ENCODE peak calls at places on chromosomes 11 and 22, in ten cellular contexts. D is SK-N-MC; G is prostate gland; P is tibial nerve; Z is left ventricle myocardium inferior; C is CD4-positive, CD25-positive, alpha-beta regulatory T cell; R is A549; N is right atrium auricular region; T is cardiac muscle cell; W is psoas muscle. Y is an unnamed sample. For H3K9me3, the result is how much of the 10 kb centered on the place peaks cover.

GRCh38 chr22:37808294-37808657 is 542 bp downstream of the GCAT start:
- DNase-seq in D (no peak), G (no peak), P (no peak), Z (no peak), C (no peak), R (no peak), N (no peak), T (no peak), W (no peak), Y (no peak)

GRCh38 chr22:43886231-43886630 is 5.6 kb downstream of the PNPLA5 start:
- DNase-seq in D (no peak), G (no peak), P (no peak), Z (no peak), C (no peak), R (no peak), N (no peak), T (no peak), W (no peak), Y (no peak)

GRCh38 chr11:63599211-63600122 is 14.8 kb downstream of the PLAAT3 start:
- DNase-seq in D (no peak), G (no peak), P (no peak), Z (no peak), C (no peak), R (peak), N (no peak), T (no peak), W (no peak), Y (peak)

GRCh38 chr11:101584129-101584515 is 315 bp upstream of the TRPC6 start:
- DNase-seq in D (no peak), G (no peak), P (no peak), Z (no peak), C (no peak), R (no peak), N (no peak), T (no peak), W (no peak), Y (no peak)

GRCh38 chr11:34379081-34379480 is 21.3 kb upstream of the ABTB2 start:
- DNase-seq in D (no peak), G (no peak), P (no peak), Z (no peak), C (no peak), R (no peak), N (no peak), T (no peak), W (no peak), Y (no peak)

GRCh38 chr11:110907629-110908028 is 195.4 kb upstream of the ARHGAP20 start:
- DNase-seq in D (peak), G (peak), P (no peak), Z (no peak), C (no peak), R (no peak), N (no peak), T (no peak), W (no peak), Y (no peak)

GRCh38 chr11:82843057-82843795 is 57.0 kb downstream of the PRCP start:
- DNase-seq in D (no peak), G (no peak), P (no peak), Z (no peak), C (no peak), R (no peak), N (no peak), T (no peak), W (no peak), Y (peak)

GRCh38 chr11:69348414-69349235 is 54.7 kb downstream of the MYEOV start:
- DNase-seq in D (no peak), G (no peak), P (no peak), Z (no peak), C (no peak), R (no peak), N (peak), T (no peak), W (no peak), Y (no peak)

GRCh38 chr22:44033689-44034088 is 9.6 kb downstream of the PARVB start:
- DNase-seq in D (no peak), G (no peak), P (no peak), Z (no peak), C (no peak), R (no peak), N (no peak), T (peak), W (peak), Y (no peak)

GRCh38 chr11:79959318-79959717 is 518.5 kb upstream of the TENM4 start:
- DNase-seq in D (no peak), G (no peak), P (no peak), Z (no peak), C (no peak), R (no peak), N (no peak), T (no peak), W (no peak), Y (no peak)

GRCh38 chr11:6611092-6612007 is 666 bp downstream of the TAF10 start:
- DNase-seq in D (no peak), G (no peak), P (no peak), Z (peak), C (no peak), R (no peak), N (no peak), T (no peak), W (peak), Y (no peak)

GRCh38 chr11:35847473-35847872 is 96.4 kb upstream of the LDLRAD3 start:
- DNase-seq in D (no peak), G (no peak), P (no peak), Z (no peak), C (no peak), R (no peak), N (no peak), T (no peak), W (no peak), Y (no peak)

GRCh38 chr11:109320595-109320994 is 101.4 kb upstream of the C11orf87 start:
- DNase-seq in D (no peak), G (no peak), P (no peak), Z (no peak), C (no peak), R (no peak), N (no peak), T (no peak), W (no peak), Y (no peak)

GRCh38 chr22:37244114-37244921 is at the start of gene RAC2:
- DNase-seq in D (no peak), G (no peak), P (no peak), Z (peak), C (peak), R (no peak), N (peak), T (peak), W (peak), Y (no peak)

GRCh38 chr11:67349927-67350465 is 3.4 kb downstream of the POLD4 start:
- DNase-seq in D (no peak), G (no peak), P (no peak), Z (no peak), C (no peak), R (no peak), N (no peak), T (no peak), W (no peak), Y (no peak)

GRCh38 chr11:120306519-120307242 is 18.4 kb upstream of the TLCD5 start:
- DNase-seq in D (no peak), G (no peak), P (no peak), Z (no peak), C (no peak), R (peak), N (no peak), T (no peak), W (no peak), Y (peak)

GRCh38 chr11:24311974-24312373 is 184.9 kb upstream of the LUZP2 start:
- DNase-seq in D (no peak), G (no peak), P (no peak), Z (no peak), C (no peak), R (no peak), N (no peak), T (no peak), W (no peak), Y (no peak)

GRCh38 chr11:41039592-41039991 is 419.9 kb downstream of the LRRC4C start:
- DNase-seq in D (no peak), G (no peak), P (no peak), Z (no peak), C (no peak), R (no peak), N (no peak), T (no peak), W (no peak), Y (no peak)
- H3K9me3 ChIP-seq in D (under half), G (under half), P (under half), Z (under half), C (under half), R (under half), N (under half), T (under half), W (under half), Y (under half)

GRCh38 chr11:60610702-60611101 is 88.7 kb upstream of the MS4A8 start:
- DNase-seq in D (no peak), G (no peak), P (no peak), Z (no peak), C (no peak), R (no peak), N (no peak), T (no peak), W (no peak), Y (no peak)

GRCh38 chr11:60609632-60610031 is 89.8 kb upstream of the MS4A8 start:
- DNase-seq in D (no peak), G (no peak), P (no peak), Z (no peak), C (no peak), R (no peak), N (no peak), T (no peak), W (no peak), Y (no peak)

GRCh38 chr11:60615497-60615896 is 83.9 kb upstream of the MS4A8 start:
- DNase-seq in D (no peak), G (no peak), P (no peak), Z (no peak), C (no peak), R (no peak), N (no peak), T (no peak), W (no peak), Y (no peak)
- H3K27ac ChIP-seq in D (no peak), G (no peak), P (no peak), Z (no peak), C (no peak), R (no peak), N (no peak), T (no peak), W (no peak), Y (no peak)

GRCh38 chr22:30664798-30665197 is 2.9 kb downstream of the DUSP18 start:
- DNase-seq in D (no peak), G (no peak), P (no peak), Z (no peak), C (no peak), R (no peak), N (no peak), T (no peak), W (no peak), Y (no peak)
- H3K9me3 ChIP-seq in D (under half), G (under half), P (under half), Z (under half), C (under half), R (under half), N (under half), T (under half), W (under half), Y (under half)

DNA sequence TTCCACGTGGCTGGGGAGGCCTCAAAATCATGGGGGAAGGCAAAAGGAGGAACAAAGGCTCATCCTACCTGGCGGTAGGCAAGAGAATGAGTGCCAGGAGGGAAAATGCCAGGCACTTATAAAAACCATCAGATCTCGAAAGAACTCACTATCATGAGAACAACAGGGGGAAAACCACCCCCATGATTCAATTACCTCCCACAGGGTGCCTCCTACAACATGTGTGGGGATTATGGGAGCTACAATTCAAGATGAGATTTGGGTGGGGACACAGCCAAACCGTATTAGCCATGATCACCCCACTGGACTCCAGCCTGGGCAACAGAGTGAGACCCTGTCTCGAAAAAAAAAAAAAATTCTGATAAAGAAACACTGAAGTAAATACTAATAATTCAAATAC is 87.1 kb downstream of the FCHSD2 start:
- DNase-seq in D (no peak), G (no peak), P (no peak), Z (no peak), C (no peak), R (no peak), N (no peak), T (no peak), W (no peak), Y (no peak)
- H3K27ac ChIP-seq in D (no peak), G (no peak), P (no peak), Z (no peak), C (no peak), R (no peak), N (no peak), T (no peak), W (no peak), Y (no peak)

GRCh38 chr22:29491012-29491411 is 11.0 kb downstream of the NEFH start:
- DNase-seq in D (no peak), G (no peak), P (no peak), Z (no peak), C (no peak), R (no peak), N (no peak), T (no peak), W (no peak), Y (no peak)
- H3K9me3 ChIP-seq in D (under half), G (under half), P (under half), Z (under half), C (under half), R (under half), N (under half), T (under half), W (under half), Y (under half)

GRCh38 chr11:44766972-44767278 is 40.2 kb downstream of the TSPAN18 start:
- DNase-seq in D (no peak), G (no peak), P (no peak), Z (no peak), C (no peak), R (no peak), N (peak), T (peak), W (no peak), Y (no peak)
- H3K27ac ChIP-seq in D (no peak), G (peak), P (no peak), Z (peak), C (no peak), R (no peak), N (peak), T (peak), W (peak), Y (peak)

DNA sequence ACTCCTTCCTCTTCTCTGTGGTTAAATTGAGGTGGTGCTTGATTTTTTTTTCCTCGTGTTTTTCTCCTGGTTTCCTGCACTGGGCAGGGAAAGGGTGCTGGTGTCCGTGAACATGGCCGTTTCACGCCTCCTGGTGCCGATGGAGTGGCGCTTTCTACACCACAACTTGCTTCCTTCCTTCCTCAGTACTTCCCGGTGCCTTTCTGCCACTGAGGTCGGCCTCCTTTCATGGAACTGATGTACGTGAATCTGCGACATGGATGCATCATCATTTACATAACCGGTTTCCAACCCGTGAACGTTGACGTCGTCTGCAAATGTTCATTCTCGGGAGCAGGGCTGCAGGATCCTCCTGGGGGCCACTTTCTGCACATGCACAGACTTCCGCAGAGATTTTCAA is 474.5 kb downstream of the BRD1 start:
- DNase-seq in D (no peak), G (no peak), P (no peak), Z (no peak), C (no peak), R (no peak), N (no peak), T (no peak), W (no peak), Y (no peak)
- H3K9me3 ChIP-seq in D (under half), G (under half), P (under half), Z (under half), C (under half), R (under half), N (under half), T (under half), W (under half), Y (under half)

DNA sequence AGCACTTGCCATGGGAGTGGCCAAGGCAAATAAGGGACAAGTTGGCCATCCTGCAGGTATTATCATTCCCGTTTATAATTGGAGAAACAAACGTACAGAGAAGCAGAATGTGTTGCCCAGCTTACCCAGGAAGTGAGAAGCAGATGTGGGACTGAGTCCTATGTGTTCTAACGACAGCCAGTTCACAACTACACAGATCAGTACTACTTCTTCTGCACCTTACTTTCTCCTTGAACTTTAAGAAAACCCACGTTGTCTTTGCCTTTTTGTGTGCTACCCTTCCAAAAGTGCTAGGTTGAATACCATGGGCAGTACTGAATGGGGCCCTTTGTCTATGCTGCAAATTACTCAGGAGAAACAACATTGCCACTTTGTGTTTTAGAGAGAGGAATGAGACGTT is 62.8 kb upstream of the BLID start:
- DNase-seq in D (no peak), G (no peak), P (no peak), Z (no peak), C (no peak), R (no peak), N (no peak), T (no peak), W (no peak), Y (no peak)
- H3K27ac ChIP-seq in D (no peak), G (no peak), P (peak), Z (no peak), C (no peak), R (peak), N (no peak), T (no peak), W (no peak), Y (peak)

GRCh38 chr11:60734271-60734670 is 9.8 kb downstream of the MS4A18 start:
- DNase-seq in D (no peak), G (no peak), P (no peak), Z (no peak), C (no peak), R (no peak), N (no peak), T (no peak), W (no peak), Y (no peak)

GRCh38 chr11:60744114-60744513 is 12.6 kb upstream of the MS4A15 start:
- DNase-seq in D (no peak), G (no peak), P (no peak), Z (no peak), C (no peak), R (no peak), N (no peak), T (no peak), W (no peak), Y (no peak)

GRCh38 chr11:60743058-60743457 is 13.6 kb upstream of the MS4A15 start:
- DNase-seq in D (no peak), G (no peak), P (no peak), Z (no peak), C (no peak), R (no peak), N (no peak), T (no peak), W (no peak), Y (no peak)

GRCh38 chr11:60740573-60740972 is 16.1 kb downstream of the MS4A18 start:
- DNase-seq in D (no peak), G (no peak), P (no peak), Z (no peak), C (no peak), R (no peak), N (no peak), T (no peak), W (no peak), Y (no peak)

GRCh38 chr11:60739114-60739513 is 14.6 kb downstream of the MS4A18 start:
- DNase-seq in D (no peak), G (no peak), P (no peak), Z (no peak), C (no peak), R (no peak), N (no peak), T (no peak), W (no peak), Y (no peak)
- H3K9me3 ChIP-seq in D (under half), G (under half), P (under half), Z (under half), C (under half), R (under half), N (under half), T (under half), W (under half), Y (under half)

GRCh38 chr11:64892838-64893193 is 14.4 kb upstream of the EHD1 start:
- DNase-seq in D (no peak), G (no peak), P (no peak), Z (no peak), C (no peak), R (no peak), N (no peak), T (no peak), W (peak), Y (no peak)
- H3K27ac ChIP-seq in D (no peak), G (no peak), P (peak), Z (peak), C (no peak), R (peak), N (no peak), T (no peak), W (peak), Y (no peak)

Y was measured in SJSA1.